ENCODE peak calls at places on chromosomes 3 and 15, in five cellular contexts. H, C, Q, I and T are unnamed samples.

GRCh38 chr15:48946088-48946839 is 17.5 kb downstream of the SHC4 start:
- DNase-seq in Q (no peak), H (peak), I (no peak), C (peak), T (no peak)

GRCh38 chr3:37707428-37708372 is 154.0 kb upstream of the CTDSPL start:
- DNase-seq in C (no peak), Q (no peak), H (no peak), I (no peak), T (no peak)

GRCh38 chr3:102181202-102181920 is 253.5 kb upstream of the ZPLD1 start:
- DNase-seq in I (no peak), Q (no peak), H (peak), C (no peak), T (peak)

GRCh38 chr3:151580592-151580991 is 119.7 kb upstream of the IGSF10 start:
- DNase-seq in Q (no peak), H (peak), I (no peak), C (no peak), T (no peak)

GRCh38 chr3:127351350-127351749 is 63.5 kb upstream of the PRR20G start:
- DNase-seq in I (no peak), Q (no peak), H (no peak), C (no peak), T (peak)

GRCh38 chr15:40921949-40922607 is 7.1 kb upstream of the DLL4 start:
- DNase-seq in I (no peak), Q (no peak), C (no peak), H (no peak), T (no peak)

GRCh38 chr15:42784705-42785104 is 47.8 kb upstream of the CDAN1 start:
- DNase-seq in C (no peak), I (no peak), H (no peak), Q (no peak), T (peak)

GRCh38 chr3:152719264-152719663 is 115.7 kb upstream of the P2RY1 start:
- DNase-seq in Q (no peak), H (no peak), I (no peak), C (no peak), T (no peak)

GRCh38 chr15:97963779-97964178 is 3.3 kb downstream of the ARRDC4 start:
- DNase-seq in H (no peak), I (no peak), Q (no peak), C (no peak), T (no peak)

GRCh38 chr3:186930143-186930638 is at the start of gene ST6GAL1:
- DNase-seq in I (peak), H (peak), C (peak), Q (peak), T (peak)

GRCh38 chr3:182682263-182683229 is 110.8 kb upstream of the ATP11B start:
- DNase-seq in Q (peak), I (peak), C (peak), H (peak), T (peak)

GRCh38 chr15:47374222-47374621 is 343.1 kb upstream of the SEMA6D start:
- DNase-seq in Q (no peak), I (no peak), C (no peak), H (peak), T (peak)

GRCh38 chr15:94523873-94524272 is 292.5 kb downstream of the MCTP2 start:
- DNase-seq in H (no peak), I (no peak), C (no peak), Q (no peak), T (peak)

GRCh38 chr15:29968099-29968892 is 114.5 kb upstream of the GOLGA8J start:
- DNase-seq in I (no peak), H (peak), Q (no peak), C (no peak), T (peak)

GRCh38 chr15:62750471-62750870 is 292.1 kb upstream of the TPM1 start:
- DNase-seq in H (no peak), C (no peak), I (no peak), Q (no peak), T (no peak)

GRCh38 chr3:41363830-41364523 is 164.7 kb downstream of the CTNNB1 start:
- DNase-seq in Q (no peak), C (no peak), H (no peak), I (peak), T (no peak)

GRCh38 chr3:106337116-106337515 is 468.3 kb upstream of the CBLB start:
- DNase-seq in C (no peak), H (no peak), Q (no peak), I (no peak), T (no peak)

GRCh38 chr3:119891944-119892721 is 110.2 kb downstream of the NR1I2 start:
- DNase-seq in I (peak), Q (peak), C (peak), H (peak), T (peak)

GRCh38 chr15:95687056-95687455 is 643.4 kb upstream of the NR2F2 start:
- DNase-seq in H (no peak), Q (no peak), C (no peak), I (no peak), T (no peak)

GRCh38 chr3:187640823-187641135 is 29.4 kb downstream of the SST start:
- DNase-seq in I (no peak), C (no peak), H (no peak), Q (no peak), T (no peak)

GRCh38 chr15:43776718-43777292 is at the start of gene ELL3:
- DNase-seq in I (peak), C (peak), H (peak), Q (no peak), T (peak)

GRCh38 chr3:36669763-36670162 is 94.6 kb downstream of the DCLK3 start:
- DNase-seq in C (no peak), Q (no peak), I (no peak), H (no peak), T (no peak)

GRCh38 chr3:109177888-109178287 is 41.4 kb downstream of the C3orf85 start:
- DNase-seq in C (no peak), I (no peak), Q (no peak), H (peak), T (no peak)

GRCh38 chr3:11099306-11099705 is 55.0 kb upstream of the HRH1 start:
- DNase-seq in Q (no peak), C (no peak), I (no peak), H (no peak), T (no peak)

GRCh38 chr3:20837676-20838302 is 651.8 kb upstream of the SGO1 start:
- DNase-seq in Q (no peak), H (no peak), C (no peak), I (no peak), T (no peak)

GRCh38 chr3:183378008-183378407 is 50.4 kb downstream of the MCF2L2 start:
- DNase-seq in C (no peak), Q (no peak), I (no peak), H (no peak), T (no peak)

GRCh38 chr3:46369675-46370132 is 1.0 kb upstream of the CCR5 start:
- DNase-seq in C (no peak), H (no peak), Q (no peak), I (no peak), T (no peak)

GRCh38 chr3:177679568-177680441 is 482.5 kb upstream of the TBL1XR1 start:
- DNase-seq in C (peak), I (no peak), Q (no peak), H (no peak), T (no peak)

GRCh38 chr3:45041666-45042065 is 15.6 kb downstream of the CLEC3B start:
- DNase-seq in H (no peak), I (no peak), C (no peak), Q (peak), T (no peak)

GRCh38 chr15:74207652-74208440 is 5.3 kb upstream of the STRA6 start:
- DNase-seq in I (no peak), H (no peak), C (peak), Q (no peak), T (no peak)

GRCh38 chr15:50880651-50881114 is 27.8 kb upstream of the AP4E1 start:
- DNase-seq in H (no peak), I (no peak), C (peak), Q (peak), T (no peak)

GRCh38 chr3:143654906-143655305 is 193.4 kb downstream of the SLC9A9 start:
- DNase-seq in C (no peak), Q (no peak), H (no peak), I (no peak), T (no peak)

DNA sequence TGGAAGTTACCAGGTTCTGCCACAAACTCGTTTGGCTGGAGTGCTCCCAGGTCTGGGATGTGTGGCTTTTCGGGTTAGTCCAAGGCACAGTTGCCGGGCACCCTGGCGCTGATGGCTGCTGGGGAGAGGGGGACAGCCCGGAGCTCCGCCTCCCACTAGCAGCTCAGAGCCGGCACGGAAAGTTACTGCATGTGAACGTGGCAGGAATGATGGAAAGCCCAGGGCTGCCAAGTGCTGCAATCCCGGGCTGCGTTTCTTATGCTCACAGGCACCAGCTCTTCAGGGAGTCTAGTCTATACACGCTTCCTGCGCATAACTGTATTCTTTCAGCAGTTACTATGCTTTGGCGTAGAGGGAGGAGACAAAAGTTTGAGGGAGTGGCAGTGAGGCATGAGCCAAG is 141.8 kb upstream of the ICE2 start:
- DNase-seq in C (no peak), H (no peak), Q (no peak), I (no peak), T (peak)
- TF ChIP-seq JUNB in C (no peak), H (no peak), Q (no peak), I (no peak), T (no peak)

GRCh38 chr3:17738921-17739320 is 3.5 kb downstream of the TBC1D5 start:
- DNase-seq in C (peak), I (no peak), H (peak), Q (no peak), T (no peak)
- TF ChIP-seq JUNB in C (no peak), I (no peak), H (no peak), Q (no peak), T (no peak)

DNA sequence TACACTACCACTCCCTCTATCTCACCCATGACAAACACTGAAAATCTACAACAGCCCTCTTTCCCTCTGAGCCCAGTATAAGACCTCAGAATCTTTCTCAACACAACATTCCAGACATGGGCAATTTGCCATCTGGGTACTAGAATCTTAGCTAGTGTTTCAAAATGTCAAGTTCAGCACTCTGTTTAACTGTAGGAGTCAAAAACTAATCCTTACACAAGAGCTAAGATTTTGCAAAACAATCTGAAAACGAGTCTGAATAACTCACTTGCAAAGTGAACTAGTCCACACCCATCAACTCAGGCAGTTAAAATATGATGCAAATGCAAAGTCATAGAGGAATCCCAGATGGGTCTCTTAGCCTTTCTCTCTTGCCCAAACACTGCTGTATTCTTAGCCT is 67.8 kb downstream of the GPR176 start:
- DNase-seq in Q (no peak), I (no peak), H (no peak), C (no peak), T (no peak)
- TF ChIP-seq JUNB in Q (no peak), I (no peak), H (no peak), C (no peak), T (no peak)

GRCh38 chr3:169581633-169582032 is 81.9 kb downstream of the MECOM start:
- DNase-seq in H (no peak), I (no peak), Q (peak), C (no peak), T (no peak)

GRCh38 chr3:169578381-169578780 is 85.1 kb downstream of the MECOM start:
- DNase-seq in H (no peak), C (no peak), Q (no peak), I (no peak), T (no peak)

GRCh38 chr3:169583269-169583668 is 80.2 kb downstream of the MECOM start:
- DNase-seq in H (no peak), C (no peak), Q (no peak), I (no peak), T (no peak)

GRCh38 chr3:169575381-169575780 is 88.1 kb downstream of the MECOM start:
- DNase-seq in H (no peak), I (no peak), C (peak), Q (no peak), T (no peak)

GRCh38 chr3:169579086-169579485 is 84.4 kb downstream of the MECOM start:
- DNase-seq in H (no peak), I (no peak), Q (no peak), C (no peak), T (no peak)
- TF ChIP-seq JUNB in H (no peak), I (no peak), Q (no peak), C (no peak), T (no peak)

DNA sequence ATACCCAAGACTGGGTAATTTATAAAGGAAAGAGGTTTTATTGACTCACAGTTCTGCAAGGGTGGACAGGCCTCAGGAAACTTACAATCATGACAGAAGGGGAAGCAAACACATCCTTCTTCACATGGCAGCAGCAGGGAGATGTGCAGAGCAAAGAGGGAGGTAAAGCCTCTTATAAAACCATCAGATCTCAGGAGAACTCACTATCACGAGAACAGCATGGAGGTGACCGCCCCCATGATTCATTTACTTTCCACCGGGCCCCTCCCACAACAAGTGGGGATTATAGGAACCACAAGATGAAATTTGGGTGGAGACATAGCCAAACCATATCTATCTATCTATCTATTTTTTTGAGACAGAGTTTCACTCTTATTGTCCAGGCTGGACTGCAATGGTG is 5.4 kb downstream of the GDPGP1 start:
- DNase-seq in Q (no peak), H (no peak), I (no peak), C (peak), T (no peak)
- TF ChIP-seq JUNB in Q (no peak), H (no peak), I (no peak), C (no peak), T (no peak)

GRCh38 chr15:70503798-70504304 is 259.5 kb downstream of the UACA start:
- DNase-seq in I (no peak), Q (no peak), C (no peak), H (no peak), T (no peak)
- TF ChIP-seq JUNB in I (no peak), Q (no peak), C (no peak), H (no peak), T (no peak)

DNA sequence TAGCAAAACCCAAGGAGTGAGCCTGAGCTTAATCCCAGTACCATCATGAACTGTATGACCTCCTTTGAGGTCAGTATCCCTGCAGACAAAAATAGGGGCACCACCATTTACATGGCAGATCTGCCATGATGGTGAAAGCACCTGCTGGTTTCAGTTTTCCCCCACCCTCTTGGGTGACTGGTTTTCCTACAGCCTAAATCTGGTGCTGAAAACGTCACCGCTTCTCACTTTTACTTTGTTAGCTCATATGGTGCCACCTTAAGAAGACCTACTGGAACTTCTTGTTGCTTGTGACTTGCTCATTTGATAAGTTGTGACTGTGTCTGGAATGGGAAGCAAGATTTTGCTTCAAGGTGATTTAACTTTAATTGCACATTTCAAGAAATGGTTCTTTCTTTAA is 5.1 kb downstream of the PPP1R2 start:
- DNase-seq in Q (peak), I (no peak), C (no peak), H (no peak), T (no peak)
- TF ChIP-seq JUNB in Q (peak), I (no peak), C (no peak), H (no peak), T (no peak)